ENCODE peak calls at places on chromosomes 4 and X, in seven cellular contexts. A is SK-N-SH, Y is HCT116, S is HepG2, B is GM12878, V is K562, O is H1. W is an unnamed sample.

GRCh38 chr4:182978152-182978827 is 61.1 kb upstream of the DCTD start:
- DNase-seq in B (peak), Y (no peak), A (no peak), V (no peak), S (no peak), O (no peak), W (no peak)

GRCh38 chr4:8029689-8030088 is 90.0 kb upstream of the AFAP1 start:
- DNase-seq in B (no peak), Y (no peak), V (no peak), S (no peak), O (no peak), A (no peak), W (no peak)

GRCh38 chr4:87073570-87074470 is 139.0 kb downstream of the AFF1 start:
- DNase-seq in V (no peak), O (no peak), A (peak), Y (no peak), B (peak), S (no peak), W (no peak)

GRCh38 chrX:119118780-119119395 is 8.7 kb downstream of the KIAA1210 start:
- DNase-seq in A (peak), V (peak), S (peak), O (peak), B (no peak), Y (peak), W (no peak)

GRCh38 chr4:74926007-74926406 is 6.9 kb upstream of the PARM1 start:
- DNase-seq in S (no peak), O (no peak), B (no peak), A (no peak), V (no peak), Y (no peak), W (no peak)

GRCh38 chrX:39895228-39896110 is 202.3 kb downstream of the BCOR start:
- DNase-seq in Y (no peak), A (no peak), B (no peak), S (no peak), V (no peak), O (no peak), W (no peak)

GRCh38 chrX:48781705-48782104 is 4.7 kb upstream of the GATA1 start:
- DNase-seq in V (no peak), A (no peak), B (no peak), O (no peak), S (no peak), Y (no peak), W (no peak)

GRCh38 chr4:20432098-20432497 is 180.4 kb downstream of the SLIT2 start:
- DNase-seq in B (no peak), O (no peak), Y (no peak), S (no peak), A (no peak), V (no peak), W (no peak)

GRCh38 chrX:129842510-129843208 is 1.0 kb downstream of the ZDHHC9 start:
- DNase-seq in V (peak), S (peak), O (no peak), B (no peak), Y (no peak), A (peak), W (no peak)

GRCh38 chrX:420496-421223 is 34.0 kb upstream of the PPP2R3B start:
- DNase-seq in B (no peak), V (no peak), O (no peak), S (no peak), Y (no peak), A (no peak), W (no peak)

GRCh38 chr4:122901621-122902020 is 20.8 kb downstream of the NUDT6 start:
- DNase-seq in Y (no peak), V (no peak), O (no peak), A (no peak), B (no peak), S (no peak), W (no peak)

GRCh38 chr4:155787113-155787710 is 28.4 kb downstream of the GUCY1B1 start:
- DNase-seq in S (peak), O (no peak), B (peak), V (peak), Y (peak), A (peak), W (peak)

GRCh38 chrX:9379697-9380551 is 84.9 kb upstream of the TBL1X start:
- DNase-seq in Y (peak), O (no peak), V (no peak), S (peak), B (no peak), A (no peak), W (no peak)

GRCh38 chrX:101482296-101482695 is 3.0 kb upstream of the ARMCX4 start:
- DNase-seq in Y (no peak), B (no peak), S (no peak), A (no peak), O (no peak), V (no peak), W (no peak)

GRCh38 chrX:115449742-115450141 is 111.2 kb upstream of the PLS3 start:
- DNase-seq in B (no peak), Y (no peak), O (no peak), A (no peak), V (peak), S (peak), W (no peak)

GRCh38 chr4:182643801-182644311 is 273.3 kb downstream of the DCTD start:
- DNase-seq in V (no peak), S (no peak), O (no peak), Y (no peak), B (no peak), A (no peak), W (no peak)

GRCh38 chr4:3248811-3249661 is at the start of gene MSANTD1:
- DNase-seq in A (peak), S (no peak), B (no peak), Y (no peak), O (no peak), V (no peak), W (no peak)

GRCh38 chr4:152346979-152347378 is 188.9 kb downstream of the FBXW7 start:
- DNase-seq in B (no peak), V (no peak), Y (no peak), S (no peak), A (no peak), O (no peak), W (no peak)

GRCh38 chr4:184400375-184400870 is 73.9 kb downstream of the IRF2 start:
- DNase-seq in V (no peak), A (no peak), S (no peak), B (no peak), Y (no peak), O (no peak), W (peak)

GRCh38 chr4:184649026-184649970 is at the start of the genes CASP3 and PRIMPOL:
- DNase-seq in B (peak), Y (peak), S (peak), O (peak), V (peak), A (peak), W (peak)

GRCh38 chrX:150429577-150429976 is 66.5 kb downstream of the MAMLD1 start:
- DNase-seq in V (no peak), Y (no peak), S (no peak), A (no peak), O (no peak), B (no peak), W (no peak)

GRCh38 chrX:115093206-115093605 is 75.8 kb upstream of the IL13RA2 start:
- DNase-seq in B (no peak), A (no peak), S (no peak), Y (no peak), O (no peak), V (no peak), W (no peak)

GRCh38 chrX:20347486-20347885 is 80.8 kb upstream of the RPS6KA3 start:
- DNase-seq in A (no peak), S (no peak), Y (no peak), V (no peak), O (no peak), B (no peak), W (no peak)

GRCh38 chr4:24195976-24196736 is 306.3 kb upstream of the PPARGC1A start:
- DNase-seq in V (no peak), S (no peak), A (no peak), B (no peak), Y (no peak), O (no peak), W (no peak)

GRCh38 chr4:153142700-153143438 is 61.4 kb upstream of the TRIM2 start:
- DNase-seq in O (peak), Y (peak), V (peak), A (peak), S (peak), B (no peak), W (peak)

GRCh38 chr4:37008199-37008598 is 236.3 kb upstream of the NWD2 start:
- DNase-seq in O (no peak), B (no peak), Y (no peak), S (peak), V (peak), A (no peak), W (peak)

GRCh38 chrX:148333989-148334388 is 166.4 kb upstream of the AFF2 start:
- DNase-seq in Y (no peak), B (no peak), V (no peak), O (no peak), A (no peak), S (no peak), W (no peak)

GRCh38 chr4:158873795-158874359 is 105.1 kb downstream of the FNIP2 start:
- DNase-seq in S (peak), A (no peak), Y (peak), O (no peak), V (no peak), B (no peak), W (no peak)

GRCh38 chr4:125321709-125322362 is 7.1 kb downstream of the FAT4 start:
- DNase-seq in O (no peak), Y (no peak), S (no peak), A (no peak), V (no peak), B (no peak), W (no peak)

GRCh38 chr4:8267077-8267476 is 2.5 kb upstream of the HTRA3 start:
- DNase-seq in B (no peak), A (peak), Y (peak), V (peak), S (peak), O (peak), W (peak)

DNA sequence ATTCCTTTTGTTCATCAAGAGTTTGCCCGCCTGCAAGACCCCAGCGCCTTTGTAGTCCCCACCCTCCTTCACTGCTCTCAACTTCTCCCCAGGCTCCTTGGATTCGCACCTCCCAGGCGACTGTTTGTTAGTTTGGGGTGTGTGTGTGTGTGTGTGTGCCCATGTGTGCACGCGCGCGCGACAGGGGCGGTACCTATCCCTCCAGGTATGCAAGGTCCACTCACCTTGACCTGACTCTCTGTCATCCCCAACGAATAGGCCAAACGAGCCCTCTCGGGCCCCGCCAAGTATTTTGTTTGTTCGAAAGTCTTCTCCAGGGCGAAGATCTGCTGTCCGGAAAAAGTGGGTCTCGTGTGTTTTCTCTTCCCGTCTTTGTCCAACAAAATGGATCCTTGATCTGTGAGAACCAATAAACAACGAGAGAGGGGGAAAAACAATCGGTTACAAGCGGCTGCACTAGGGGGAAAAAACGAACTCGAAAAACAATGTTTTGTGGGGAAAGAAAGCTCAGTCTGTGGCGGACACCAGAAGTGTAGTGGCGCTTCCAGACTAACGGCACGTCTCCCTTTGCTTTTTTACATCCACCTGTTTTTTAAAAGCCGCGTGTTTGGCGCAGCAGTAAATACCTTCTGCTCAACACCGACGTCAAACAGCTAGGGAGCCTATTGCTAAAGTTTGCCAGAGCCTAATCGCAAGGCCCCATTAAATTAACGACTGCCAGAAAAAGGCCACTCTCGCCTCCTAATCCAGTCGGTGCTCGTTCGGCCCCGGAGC is 3.5 kb downstream of the NKX6-1 start:
- DNase-seq in V (no peak), O (peak), S (no peak), Y (no peak), B (no peak), A (no peak), W (no peak)
- TF ChIP-seq JUND in V (no peak), O (no peak), S (no peak), Y (no peak), B (no peak), A (no peak), W (no peak)

DNA sequence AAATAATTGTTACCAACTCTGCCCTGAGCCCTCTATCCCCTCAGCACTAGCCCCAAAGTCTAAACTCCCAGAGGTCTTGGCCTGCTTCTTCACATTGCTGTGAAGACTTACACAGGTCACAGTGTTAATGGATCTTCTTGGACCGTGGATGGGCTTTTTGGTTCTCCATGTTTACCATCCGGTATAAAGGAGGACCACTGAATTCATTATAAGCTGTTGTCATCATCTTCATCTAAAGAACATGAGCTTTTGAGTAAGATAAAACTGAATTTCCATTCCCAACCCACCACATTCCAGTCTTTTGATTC is 8.5 kb downstream of the NUDT11 start:
- DNase-seq in O (no peak), A (no peak), V (no peak), B (no peak), S (no peak), Y (no peak), W (no peak)
- TF ChIP-seq JUND in O (no peak), A (no peak), V (no peak), B (no peak), S (no peak), Y (no peak), W (no peak)

DNA sequence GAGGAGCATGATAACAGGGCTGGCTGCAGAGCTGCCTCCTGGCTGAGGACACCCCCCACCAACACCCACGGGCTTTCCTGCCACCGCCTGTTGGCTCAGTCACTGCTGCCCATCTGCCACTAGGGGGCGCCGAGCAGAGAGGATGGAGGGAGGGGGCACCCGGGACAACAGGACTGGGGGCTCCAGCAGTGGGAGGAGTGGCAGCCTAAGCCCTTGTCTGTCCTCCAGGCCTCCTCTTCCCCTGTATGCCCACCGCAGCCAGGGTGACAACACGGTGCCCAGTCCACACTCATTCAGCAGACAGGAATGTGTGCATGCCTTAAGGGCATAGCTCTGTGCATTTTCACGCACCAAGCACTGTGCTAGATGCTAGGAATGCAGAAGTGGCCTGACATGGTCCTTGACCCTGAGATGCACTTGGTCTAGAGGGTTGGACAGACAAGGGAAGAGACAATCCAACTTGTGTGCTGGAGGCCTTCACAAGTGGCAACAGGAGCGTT is 149.9 kb downstream of the AMMECR1 start:
- DNase-seq in V (peak), A (peak), B (no peak), Y (no peak), S (no peak), O (peak), W (no peak)
- TF ChIP-seq JUND in V (no peak), A (no peak), B (no peak), Y (no peak), S (no peak), O (no peak), W (no peak)

GRCh38 chr4:147571021-147571770 is 46.0 kb upstream of the TMEM184C start:
- DNase-seq in Y (no peak), O (no peak), B (no peak), V (no peak), A (no peak), S (no peak), W (no peak)
- TF ChIP-seq JUND in Y (no peak), O (no peak), B (no peak), V (no peak), A (no peak), S (no peak), W (no peak)

DNA sequence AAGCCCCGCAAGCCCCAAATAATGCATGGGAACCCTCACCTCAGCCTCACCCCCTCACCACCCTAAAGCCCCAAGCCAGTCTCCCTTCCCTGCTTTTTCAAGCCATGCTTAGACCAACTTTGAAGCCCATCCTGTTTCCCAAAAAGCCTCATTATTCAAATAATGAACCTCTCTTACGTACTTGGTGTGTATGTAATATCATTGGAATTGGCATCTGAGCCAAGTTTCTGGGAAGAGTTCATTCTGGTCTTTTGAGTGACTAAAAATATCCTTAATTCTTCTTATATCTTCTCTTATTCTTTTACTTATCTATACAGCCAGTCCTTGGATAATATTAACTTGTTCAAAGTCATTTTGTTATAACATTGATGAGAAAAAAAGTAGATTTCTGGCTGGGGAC is 875.8 kb upstream of the SLIT2 start:
- DNase-seq in V (no peak), B (no peak), O (no peak), S (no peak), Y (no peak), A (no peak), W (no peak)
- TF ChIP-seq JUND in V (no peak), B (no peak), O (no peak), S (no peak), Y (no peak), A (no peak), W (no peak)

GRCh38 chr4:108130955-108131354 is 37.8 kb downstream of the LEF1 start:
- DNase-seq in A (no peak), S (no peak), Y (no peak), B (no peak), O (no peak), V (peak), W (no peak)
- TF ChIP-seq JUND in A (no peak), S (no peak), Y (no peak), B (no peak), O (no peak), V (no peak), W (no peak)

DNA sequence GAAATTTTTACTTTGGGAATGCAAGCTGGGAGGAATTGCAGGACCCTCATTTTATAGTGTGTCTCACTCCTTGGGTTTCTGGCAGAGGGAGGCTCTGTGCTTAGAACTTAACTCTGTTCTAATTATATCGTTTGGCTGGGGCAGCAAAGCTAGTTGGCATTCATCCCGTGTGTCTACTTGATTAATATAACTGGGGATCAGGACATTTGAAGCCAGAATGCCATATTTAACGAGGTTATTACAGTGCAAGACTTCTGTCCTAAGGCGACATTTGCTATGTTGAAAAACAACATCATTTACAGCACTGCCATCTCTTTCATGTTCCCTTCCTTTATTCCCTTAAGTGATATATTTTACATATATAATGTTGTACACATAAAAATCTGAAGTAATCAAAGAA is 179.1 kb upstream of the TBC1D9 start:
- DNase-seq in O (no peak), A (peak), V (no peak), S (no peak), Y (no peak), B (no peak), W (no peak)
- TF ChIP-seq JUND in O (no peak), A (peak), V (no peak), S (no peak), Y (no peak), B (no peak), W (no peak)

GRCh38 chrX:74420194-74421035 is 878 bp upstream of the SLC16A2 start:
- DNase-seq in O (peak), V (no peak), B (no peak), A (peak), Y (no peak), S (no peak), W (peak)
- TF ChIP-seq JUND in O (no peak), V (no peak), B (no peak), A (no peak), Y (no peak), S (no peak), W (no peak)

GRCh38 chrX:47278684-47279083 is 45.9 kb downstream of the USP11 start:
- DNase-seq in S (peak), Y (no peak), A (no peak), O (no peak), B (no peak), V (no peak), W (no peak)
- TF ChIP-seq JUND in S (no peak), Y (no peak), A (peak), O (no peak), B (no peak), V (no peak), W (no peak)

W was measured in T47D.